ENCODE peak calls at places on chromosomes 1 and 21, in four cellular contexts. M, X, Z and G are unnamed samples.

GRCh38 chr1:199220046-199220445 is 581.2 kb downstream of the PTPRC start:
- DNase-seq in M (no peak), X (no peak), Z (no peak), G (no peak)

GRCh38 chr21:44463716-44464115 is 8.4 kb downstream of the LRRC3 start:
- DNase-seq in M (no peak), X (no peak), Z (no peak), G (no peak)

GRCh38 chr1:65174585-65174984 is 26.6 kb downstream of the AK4 start:
- DNase-seq in M (no peak), X (peak), Z (peak), G (peak)

GRCh38 chr1:7068552-7068951 is 283.3 kb downstream of the CAMTA1 start:
- DNase-seq in M (no peak), X (no peak), Z (no peak), G (no peak)

GRCh38 chr1:2799811-2800663 is 1.5 kb downstream of the TTC34 start:
- DNase-seq in M (no peak), X (no peak), Z (no peak), G (no peak)

GRCh38 chr1:103516693-103517092 is 8.8 kb upstream of the RNPC3 start:
- DNase-seq in M (no peak), X (no peak), Z (no peak), G (no peak)

GRCh38 chr1:180257028-180257386 is 26.9 kb downstream of the LHX4 start:
- DNase-seq in M (no peak), X (no peak), Z (no peak), G (no peak)

GRCh38 chr1:234683856-234684632 is 74.1 kb upstream of the IRF2BP2 start:
- DNase-seq in M (no peak), X (peak), Z (peak), G (no peak)

GRCh38 chr1:27992271-27992670 is 32.5 kb downstream of the XKR8 start:
- DNase-seq in M (peak), X (no peak), Z (no peak), G (no peak)

GRCh38 chr1:113452921-113453770 is 62.8 kb downstream of the MAGI3 start:
- DNase-seq in M (no peak), X (peak), Z (no peak), G (peak)

GRCh38 chr1:221886311-221887090 is 144.6 kb upstream of the DUSP10 start:
- DNase-seq in M (no peak), X (no peak), Z (no peak), G (no peak)

GRCh38 chr1:77271851-77272250 is 10.0 kb upstream of the AK5 start:
- DNase-seq in M (no peak), X (peak), Z (no peak), G (no peak)

GRCh38 chr1:67748630-67749029 is 63.6 kb downstream of the GADD45A start:
- DNase-seq in M (no peak), X (peak), Z (no peak), G (peak)

GRCh38 chr1:105137543-105138444 is 1388.1 kb downstream of the AMY1C start:
- DNase-seq in M (peak), X (no peak), Z (no peak), G (peak)

GRCh38 chr1:78143152-78143551 is 97.4 kb downstream of the GIPC2 start:
- DNase-seq in M (no peak), X (no peak), Z (no peak), G (peak)

GRCh38 chr21:33881689-33882440 is 33.7 kb downstream of the ATP5PO start:
- DNase-seq in M (no peak), X (no peak), Z (no peak), G (no peak)

GRCh38 chr1:3283849-3284248 is 170.6 kb upstream of the ARHGEF16 start:
- DNase-seq in M (peak), X (peak), Z (no peak), G (no peak)

GRCh38 chr1:81142099-81142776 is 658.5 kb upstream of the ADGRL2 start:
- DNase-seq in M (no peak), X (peak), Z (no peak), G (no peak)

GRCh38 chr1:159959451-159959850 is 5.4 kb upstream of the SLAMF9 start:
- DNase-seq in M (no peak), X (no peak), Z (no peak), G (no peak)

GRCh38 chr1:100353073-100353801 is 931 bp downstream of the CDC14A start:
- DNase-seq in M (peak), X (peak), Z (no peak), G (peak)

GRCh38 chr21:45950740-45951515 is 30.6 kb upstream of the COL6A1 start:
- DNase-seq in M (no peak), X (peak), Z (no peak), G (no peak)

GRCh38 chr1:112337028-112337531 is 58.9 kb upstream of the CTTNBP2NL start:
- DNase-seq in M (peak), X (peak), Z (no peak), G (peak)

GRCh38 chr1:3022976-3023375 is 1.7 kb downstream of the ACTRT2 start:
- DNase-seq in M (no peak), X (no peak), Z (no peak), G (no peak)

GRCh38 chr1:167446946-167447345 is 71.4 kb downstream of the CD247 start:
- DNase-seq in M (no peak), X (no peak), Z (no peak), G (no peak)

GRCh38 chr1:26278835-26279597 is 870 bp upstream of the SH3BGRL3 start:
- DNase-seq in M (no peak), X (peak), Z (no peak), G (no peak)

GRCh38 chr1:204623894-204624361 is 61.6 kb downstream of the LRRN2 start:
- DNase-seq in M (peak), X (no peak), Z (no peak), G (no peak)

GRCh38 chr21:42389449-42389835 is 6.4 kb downstream of the TMPRSS3 start:
- DNase-seq in M (no peak), X (no peak), Z (no peak), G (no peak)

GRCh38 chr21:37626320-37626719 is 259.7 kb downstream of the DYRK1A start:
- DNase-seq in M (no peak), X (no peak), Z (no peak), G (no peak)

GRCh38 chr1:48936436-48936835 is 159.7 kb upstream of the BEND5 start:
- DNase-seq in M (no peak), X (no peak), Z (no peak), G (no peak)

DNA sequence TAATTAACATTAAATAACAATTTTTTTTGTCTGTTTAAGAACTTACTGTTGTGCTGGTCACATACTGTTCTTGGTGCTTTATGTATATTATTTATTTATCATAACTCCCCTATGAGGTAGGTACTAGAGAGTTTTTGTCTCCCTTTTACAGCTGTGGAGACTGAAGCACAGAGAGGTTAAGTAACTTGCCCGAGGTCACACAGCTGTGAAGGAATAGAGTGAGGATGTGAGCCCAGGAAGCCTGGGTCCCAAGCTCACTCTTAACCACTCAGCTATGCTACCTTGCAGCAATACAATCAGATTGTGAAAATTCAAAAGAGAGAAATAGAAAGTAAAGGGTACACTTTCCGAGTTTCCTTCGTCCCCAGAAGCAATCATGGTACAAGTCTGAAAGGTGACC is 35.6 kb upstream of the FHAD1 start:
- DNase-seq in M (no peak), X (no peak), Z (no peak), G (no peak)
- TF ChIP-seq CTCF in M (no peak), X (no peak), Z (no peak), G (no peak)

GRCh38 chr1:160999376-160999775 is 21.6 kb downstream of the F11R start:
- DNase-seq in M (no peak), X (no peak), Z (no peak), G (no peak)

GRCh38 chr1:161001068-161001467 is 19.9 kb downstream of the F11R start:
- DNase-seq in M (no peak), X (no peak), Z (no peak), G (no peak)

GRCh38 chr1:160996195-160996594 is 24.8 kb downstream of the F11R start:
- DNase-seq in M (no peak), X (no peak), Z (no peak), G (no peak)

GRCh38 chr1:160993544-160993943 is 27.4 kb downstream of the F11R start:
- DNase-seq in M (no peak), X (peak), Z (no peak), G (no peak)

GRCh38 chr1:160997323-160998038 is 23.5 kb downstream of the F11R start:
- DNase-seq in M (peak), X (peak), Z (no peak), G (peak)
- TF ChIP-seq CTCF in M (peak), X (peak), Z (peak), G (peak)

GRCh38 chr21:30839304-30839703 is 9.7 kb upstream of the KRTAP7-1 start:
- DNase-seq in M (peak), X (no peak), Z (no peak), G (peak)
- TF ChIP-seq CTCF in M (peak), X (no peak), Z (no peak), G (no peak)

DNA sequence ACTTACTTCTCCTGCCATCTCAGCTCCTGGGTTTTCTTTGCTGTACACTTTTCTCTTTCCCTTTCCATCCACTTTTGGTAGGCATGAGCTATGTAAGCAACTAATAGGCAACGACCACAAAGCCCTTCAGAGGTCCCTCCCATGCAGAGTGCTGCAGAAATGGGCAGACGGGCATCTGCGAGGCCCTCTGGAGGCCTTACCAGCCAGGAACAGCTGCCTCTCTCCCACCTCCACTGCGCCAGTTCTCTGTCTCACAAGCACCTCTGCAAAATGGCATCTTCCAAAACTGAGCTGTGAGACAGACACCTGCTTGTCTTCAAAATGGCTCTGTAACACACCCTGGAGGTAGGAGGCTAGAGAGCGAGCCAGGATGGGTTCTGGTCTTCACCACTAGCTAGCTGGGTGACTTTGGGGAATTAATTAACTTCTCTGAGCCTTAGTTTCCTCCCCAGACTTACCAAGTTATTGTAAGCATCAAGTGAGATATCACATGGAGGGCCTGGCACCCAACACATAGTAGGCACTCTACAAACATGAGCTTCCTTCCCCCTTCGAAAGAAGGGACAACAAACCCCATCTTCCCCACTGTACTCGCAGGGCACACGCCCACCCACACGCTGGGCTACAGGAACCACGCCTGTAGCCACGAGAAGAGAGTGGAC is 62.0 kb downstream of the BCAR3 start:
- DNase-seq in M (no peak), X (no peak), Z (no peak), G (no peak)
- TF ChIP-seq CTCF in M (no peak), X (no peak), Z (no peak), G (no peak)

GRCh38 chr1:80083892-80084291 is 1077.4 kb upstream of the ADGRL4 start:
- DNase-seq in M (no peak), X (no peak), Z (no peak), G (no peak)
- TF ChIP-seq CTCF in M (no peak), X (no peak), Z (no peak), G (no peak)

DNA sequence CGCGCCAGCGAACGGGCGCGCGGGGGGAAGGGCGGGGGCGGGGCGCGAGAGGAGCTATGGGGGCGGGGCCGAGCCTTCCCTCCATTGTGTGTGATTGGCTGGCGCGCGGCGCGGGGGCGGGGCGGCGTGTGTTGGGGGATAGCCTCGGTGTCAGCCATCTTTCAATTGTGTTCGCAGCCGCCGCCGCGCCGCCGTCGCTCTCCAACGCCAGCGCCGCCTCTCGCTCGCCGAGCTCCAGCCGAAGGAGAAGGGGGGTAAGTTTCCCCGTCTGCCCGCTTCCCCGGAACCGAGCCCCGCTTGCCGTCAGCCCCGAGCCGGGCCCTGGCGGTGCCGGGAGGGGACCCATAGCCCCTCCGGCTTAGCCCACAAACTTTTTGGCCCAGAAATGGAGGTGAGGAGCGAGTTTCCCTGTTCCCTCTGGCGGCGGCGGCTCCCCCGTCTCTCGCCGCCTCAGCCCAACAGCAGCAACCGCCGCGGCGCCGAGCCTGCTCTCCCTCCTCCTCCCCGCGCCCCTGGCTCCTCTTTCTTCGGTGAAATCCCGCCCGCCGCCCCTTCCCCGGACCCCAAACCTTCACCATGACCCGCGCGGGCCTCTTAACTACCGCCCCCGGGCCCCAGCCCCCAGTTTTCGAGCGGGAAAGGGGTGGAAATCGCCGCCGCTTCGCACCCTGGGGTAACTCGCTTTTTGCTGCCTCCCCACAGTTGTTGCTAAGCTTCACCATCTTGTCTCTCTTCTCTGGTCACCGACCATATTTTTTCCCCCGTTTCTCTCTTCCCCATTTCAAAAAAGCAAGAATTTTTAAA is at the start of gene H3-3A:
- DNase-seq in M (peak), X (peak), Z (peak), G (peak)
- TF ChIP-seq CTCF in M (no peak), X (no peak), Z (no peak), G (no peak)

GRCh38 chr1:17909634-17910033 is 154.5 kb downstream of the ACTL8 start:
- DNase-seq in M (peak), X (peak), Z (no peak), G (no peak)
- TF ChIP-seq CTCF in M (peak), X (peak), Z (no peak), G (peak)

DNA sequence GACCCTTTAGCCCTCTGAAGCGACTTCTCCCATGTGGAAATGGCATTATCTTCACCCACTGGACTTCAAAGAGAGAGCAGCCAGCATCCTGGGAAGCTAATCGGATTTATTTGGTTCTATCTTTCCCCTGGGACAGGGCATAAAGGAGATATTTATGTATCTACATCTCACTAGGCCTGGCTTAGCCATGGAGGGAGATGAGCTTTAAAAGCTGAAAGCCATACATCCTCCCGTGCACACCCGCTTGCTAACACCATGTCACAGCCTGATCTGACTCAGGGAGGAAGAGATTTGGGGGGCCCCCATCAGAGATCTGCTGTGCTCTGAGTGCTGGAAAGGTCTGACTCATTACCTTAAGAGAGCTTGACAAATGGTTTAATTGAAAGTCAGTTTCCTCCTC is 155.9 kb downstream of the PLXNA2 start:
- DNase-seq in M (no peak), X (no peak), Z (no peak), G (no peak)
- TF ChIP-seq CTCF in M (no peak), X (no peak), Z (no peak), G (no peak)

DNA sequence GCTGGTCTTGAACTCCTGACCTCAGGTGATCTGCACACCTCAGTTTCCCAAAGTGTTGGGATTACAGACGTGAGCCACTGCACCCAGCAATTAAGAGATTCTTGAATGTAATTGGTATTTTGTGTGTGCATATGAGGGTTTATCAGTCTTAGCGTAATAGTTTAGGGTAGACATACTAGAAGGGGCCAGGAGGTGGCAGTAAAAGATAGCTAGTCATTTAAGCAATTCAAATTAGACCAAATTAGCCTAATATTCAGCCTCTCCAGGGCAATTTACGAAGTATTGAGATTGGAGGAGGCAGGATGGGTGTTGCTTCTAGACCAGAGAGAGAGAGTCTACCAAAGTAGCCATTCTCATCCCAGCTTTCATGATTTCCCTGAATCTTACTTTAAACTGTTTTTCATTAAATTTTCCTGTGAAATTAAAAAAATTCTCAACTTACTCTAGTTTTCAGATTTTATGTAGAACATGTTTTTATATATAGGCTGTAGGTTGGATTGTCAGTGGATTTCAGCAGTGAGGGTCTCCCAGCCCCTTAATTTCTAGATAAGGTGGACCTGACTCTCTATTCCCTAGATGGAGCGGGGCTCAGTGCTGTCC is 119.7 kb downstream of the HHAT start:
- DNase-seq in M (peak), X (peak), Z (no peak), G (peak)
- TF ChIP-seq CTCF in M (peak), X (peak), Z (peak), G (peak)